ENCODE peak calls at places on chromosomes 3 and 15, in ten cellular contexts. X is GM23338; V is HepG2; N is tibial artery; M is CD8-positive, alpha-beta T cell; T is upper lobe of right lung; L is cardiac muscle cell; S is psoas muscle; B is transverse colon; C is uterus. Q is an unnamed sample.

GRCh38 chr3:32420138-32420981 is 28.7 kb downstream of the CMTM7 start:
- DNase-seq in X (peak; percentile 73), V (peak; percentile 89), N (no peak), M (peak; percentile 50), T (no peak), L (peak; percentile 49), S (no peak), B (no peak), C (no peak), Q (no peak)

GRCh38 chr15:65619636-65620290 is 2.0 kb upstream of the SLC24A1 start:
- DNase-seq in X (no peak), V (no peak), N (no peak), M (no peak), T (no peak), L (peak; percentile 62), S (no peak), B (no peak), C (no peak), Q (no peak)

GRCh38 chr3:126476166-126476975 is 680 bp upstream of the ZXDC start:
- DNase-seq in X (peak; percentile 78), V (no peak), N (no peak), M (no peak), T (peak; percentile 89), L (peak; percentile 56), S (no peak), B (no peak), C (peak; percentile 76), Q (peak; percentile 28)

GRCh38 chr3:73558399-73559075 is 66.2 kb downstream of the PDZRN3 start:
- DNase-seq in X (peak; percentile 38), V (no peak), N (no peak), M (no peak), T (no peak), L (peak; percentile 89), S (no peak), B (no peak), C (no peak), Q (peak; percentile 20)

GRCh38 chr15:67185621-67186225 is 68.7 kb downstream of the AAGAB start:
- DNase-seq in X (no peak), V (no peak), N (peak; percentile 19), M (no peak), T (no peak), L (peak; percentile 60), S (peak; percentile 54), B (no peak), C (no peak), Q (no peak)

GRCh38 chr3:160196511-160197104 is 28.6 kb upstream of the C3orf80 start:
- DNase-seq in X (no peak), V (no peak), N (peak; percentile 48), M (no peak), T (no peak), L (peak; percentile 85), S (peak; percentile 28), B (no peak), C (no peak), Q (no peak)

GRCh38 chr3:61605589-61606175 is 44.3 kb downstream of the PTPRG start:
- DNase-seq in X (no peak), V (no peak), N (no peak), M (no peak), T (no peak), L (no peak), S (no peak), B (no peak), C (no peak), Q (no peak)

GRCh38 chr3:51734572-51734907 is 27.7 kb downstream of the GRM2 start:
- DNase-seq in X (peak; percentile 32), V (no peak), N (no peak), M (no peak), T (no peak), L (no peak), S (no peak), B (no peak), C (no peak), Q (no peak)

GRCh38 chr3:76028816-76029215 is 243.5 kb upstream of the ZNF717 start:
- DNase-seq in X (no peak), V (no peak), N (no peak), M (no peak), T (no peak), L (no peak), S (no peak), B (no peak), C (no peak), Q (no peak)

GRCh38 chr3:52123106-52123708 is 31.0 kb downstream of the POC1A start:
- DNase-seq in X (peak; percentile 81), V (peak; percentile 39), N (peak; percentile 60), M (peak; percentile 82), T (peak; percentile 91), L (peak; percentile 73), S (peak; percentile 67), B (peak; percentile 82), C (peak; percentile 75), Q (peak; percentile 68)

GRCh38 chr15:79296583-79296982 is 14.1 kb downstream of the ANKRD34C start:
- DNase-seq in X (peak; percentile 34), V (no peak), N (no peak), M (no peak), T (no peak), L (no peak), S (no peak), B (no peak), C (no peak), Q (peak; percentile 43)
- TF ChIP-seq CTCF in X (peak; percentile 47), V (peak; percentile 18), N (no peak), M (no peak), T (no peak), L (no peak), S (no peak), B (no peak), C (no peak), Q (peak; percentile 77)

DNA sequence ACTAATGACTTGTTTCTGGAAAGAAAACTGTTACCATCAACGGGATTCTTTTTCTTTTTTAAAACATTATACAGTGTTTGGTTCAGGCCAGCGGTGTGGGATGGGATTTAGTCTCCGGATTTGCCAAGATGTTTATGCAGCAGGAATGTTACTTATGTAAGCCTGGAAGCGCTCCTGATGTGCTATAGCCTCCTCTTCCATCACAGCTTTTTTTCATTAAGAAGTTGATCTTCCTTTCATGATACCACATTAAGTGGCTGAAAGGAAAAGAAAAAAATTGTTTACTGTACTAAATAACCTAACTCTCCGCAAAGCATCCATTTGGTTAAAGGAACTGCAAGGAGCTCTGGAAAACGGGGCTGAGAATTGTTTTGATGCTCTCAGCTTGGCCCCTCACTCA is 120.5 kb upstream of the ALDH1A3 start:
- DNase-seq in X (no peak), V (no peak), N (no peak), M (no peak), T (no peak), L (peak; percentile 78), S (no peak), B (no peak), C (no peak), Q (no peak)
- H3K4me3 ChIP-seq in X (no peak overlapping the region), V (no peak overlapping the region), N (no peak overlapping the region), M (no peak overlapping the region), T (no peak overlapping the region), L (no peak overlapping the region), S (no peak overlapping the region), B (no peak overlapping the region), C (no peak overlapping the region), Q (no peak overlapping the region)

DNA sequence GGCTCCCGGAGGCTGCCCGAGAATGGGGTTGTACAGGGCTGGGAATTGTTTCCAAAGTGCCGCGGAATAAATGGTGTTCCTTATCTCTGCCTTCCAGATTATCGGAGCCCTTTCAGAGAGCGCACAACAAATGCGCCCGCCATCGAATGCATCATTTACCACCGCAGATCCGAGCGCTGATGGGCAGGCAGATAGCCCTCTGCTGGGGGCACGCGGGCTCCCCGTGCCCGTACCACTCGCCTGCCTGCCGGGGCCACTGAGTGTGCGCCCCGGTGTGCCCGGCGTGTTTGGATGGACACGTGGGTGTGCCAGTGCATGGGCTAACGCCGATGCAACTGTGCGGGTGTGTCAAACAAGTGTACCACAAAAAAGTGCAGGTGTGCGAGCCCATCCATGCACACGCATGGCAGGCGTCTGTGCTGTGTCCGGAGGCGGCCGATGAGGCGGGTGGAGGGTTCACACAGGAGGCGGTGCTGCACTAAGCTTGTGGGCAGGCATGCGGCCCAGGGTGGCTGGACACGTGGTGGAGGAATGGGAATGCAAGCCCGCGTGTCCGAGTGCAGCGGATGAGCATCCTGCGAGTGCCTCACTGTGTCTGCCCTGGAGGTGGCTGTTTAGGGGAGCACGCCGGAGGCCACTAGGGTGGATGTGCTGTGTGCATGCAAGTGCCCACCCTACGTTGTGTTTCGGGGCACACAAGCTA is 3.8 kb upstream of the GATA2 start:
- DNase-seq in X (peak; percentile 63), V (no peak), N (no peak), M (no peak), T (no peak), L (peak; percentile 52), S (peak; percentile 27), B (no peak), C (peak; percentile 65), Q (peak; percentile 80)
- H3K27me3 ChIP-seq in X (peaks cover 80% of the 10 kb centered on the region), V (no peaks in the 10 kb centered on the region), N (no peaks in the 10 kb centered on the region), M (peaks cover 25% of the 10 kb centered on the region), T (peaks cover 93% of the 10 kb centered on the region), L (peaks cover 61% of the 10 kb centered on the region), S (peaks cover 28% of the 10 kb centered on the region), B (peaks cover 100% of the 10 kb centered on the region), C (no peaks in the 10 kb centered on the region), Q (no peaks in the 10 kb centered on the region)

GRCh38 chr3:12559520-12559919 is 2.6 kb downstream of the MKRN2 start:
- DNase-seq in X (no peak), V (no peak), N (no peak), M (no peak), T (no peak), L (no peak), S (no peak), B (no peak), C (no peak), Q (no peak)

GRCh38 chr3:12556243-12556722 is 604 bp upstream of the MKRN2 start:
- DNase-seq in X (no peak), V (no peak), N (no peak), M (no peak), T (no peak), L (no peak), S (no peak), B (no peak), C (no peak), Q (no peak)

GRCh38 chr3:12557472-12558105 is 702 bp downstream of the MKRN2 start:
- DNase-seq in X (no peak), V (peak; percentile 49), N (no peak), M (no peak), T (no peak), L (peak; percentile 60), S (no peak), B (no peak), C (no peak), Q (no peak)

GRCh38 chr3:12558706-12559105 is 1.8 kb downstream of the MKRN2 start:
- DNase-seq in X (no peak), V (no peak), N (no peak), M (no peak), T (no peak), L (no peak), S (no peak), B (no peak), C (no peak), Q (no peak)

DNA sequence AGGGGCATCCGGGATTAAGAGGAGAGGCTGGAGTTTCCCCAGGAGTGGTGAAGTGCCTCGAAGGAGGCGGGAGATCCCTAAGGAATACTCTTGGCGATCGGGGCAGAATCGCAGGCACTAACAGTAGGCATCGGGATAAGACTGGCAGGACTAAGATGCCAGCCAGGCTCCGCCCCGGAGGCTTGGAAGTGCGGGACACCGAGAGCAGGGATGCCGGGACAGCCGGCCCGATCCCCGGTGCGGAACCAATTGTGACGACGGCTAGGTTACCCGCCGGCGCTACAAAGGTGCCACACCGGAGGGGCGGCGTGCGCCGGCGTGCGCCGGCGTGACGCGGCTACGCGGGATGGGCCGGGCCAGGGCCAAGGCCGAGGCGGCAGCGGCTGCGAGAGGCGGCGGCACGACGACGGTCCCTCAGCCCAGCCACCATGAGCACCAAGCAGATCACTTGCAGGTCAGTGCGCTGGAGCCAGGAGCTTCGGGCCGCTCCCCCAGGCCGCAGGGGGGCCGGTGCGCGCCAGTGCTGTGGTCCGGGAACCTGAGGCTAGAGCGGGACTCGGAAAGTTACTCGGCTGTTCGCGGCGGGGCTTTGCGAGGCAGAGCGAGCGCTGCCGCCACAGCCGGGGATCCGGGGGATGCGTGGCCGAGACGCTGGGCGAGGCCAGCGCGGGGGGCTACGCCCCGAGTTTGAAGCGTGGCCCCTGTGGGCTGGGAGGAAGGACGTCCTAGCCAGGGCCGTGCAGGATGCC is at the start of gene MKRN2:
- DNase-seq in X (peak; percentile 91), V (peak; percentile 64), N (peak; percentile 84), M (peak; percentile 84), T (peak; percentile 94), L (peak; percentile 90), S (peak; percentile 87), B (peak; percentile 91), C (peak; percentile 87), Q (peak; percentile 82)
- TF ChIP-seq CTCF in X (no peak), V (peak; percentile 7), N (no peak), M (no peak), T (no peak), L (no peak), S (no peak), B (no peak), C (no peak), Q (no peak)